ENCODE peak calls at places on chromosome 22, in four cellular contexts. G is HepG2, H is Panc1, N is K562. U is an unnamed sample.

GRCh38 chr22:22682196-22682595 is 37.8 kb downstream of the GGTLC2 start:
- DNase-seq in G (no peak), H (no peak), N (no peak), U (no peak)

GRCh38 chr22:34736081-34736480 is 329.9 kb upstream of the ISX start:
- DNase-seq in G (no peak), H (no peak), N (no peak), U (no peak)

GRCh38 chr22:31509041-31509440 is 12.7 kb downstream of the SFI1 start:
- DNase-seq in G (no peak), H (no peak), N (no peak), U (no peak)

GRCh38 chr22:31075961-31076360 is 5.2 kb upstream of the SMTN start:
- DNase-seq in G (no peak), H (no peak), N (no peak), U (no peak)

GRCh38 chr22:50306753-50307749 is at the start of gene PLXNB2:
- DNase-seq in G (peak; percentile 68), H (no peak), N (peak; percentile 83), U (peak; percentile 56)

GRCh38 chr22:48198489-48199459 is 1436.3 kb downstream of the TBC1D22A start:
- DNase-seq in G (no peak), H (no peak), N (no peak), U (no peak)

GRCh38 chr22:37906364-37907008 is 389 bp downstream of the MICALL1 start:
- DNase-seq in G (no peak), H (no peak), N (peak; percentile 74), U (no peak)

GRCh38 chr22:24819941-24820461 is 14.0 kb downstream of the SGSM1 start:
- DNase-seq in G (no peak), H (no peak), N (no peak), U (no peak)

GRCh38 chr22:48464246-48464645 is 1363.4 kb downstream of the BRD1 start:
- DNase-seq in G (no peak), H (no peak), N (no peak), U (no peak)

GRCh38 chr22:32329202-32329645 is 28.4 kb upstream of the RFPL3 start:
- DNase-seq in G (no peak), H (no peak), N (no peak), U (no peak)

GRCh38 chr22:35600466-35600865 is 16.7 kb downstream of the MB start:
- DNase-seq in G (no peak), H (no peak), N (no peak), U (no peak)

GRCh38 chr22:22348127-22348814 is 103.7 kb downstream of the VPREB1 start:
- DNase-seq in G (peak; percentile 45), H (no peak), N (no peak), U (peak; percentile 26)

GRCh38 chr22:27242917-27243589 is 558.5 kb downstream of the MN1 start:
- DNase-seq in G (no peak), H (no peak), N (no peak), U (no peak)

GRCh38 chr22:47914481-47915097 is 1152.1 kb downstream of the TBC1D22A start:
- DNase-seq in G (no peak), H (no peak), N (peak; percentile 6), U (no peak)

GRCh38 chr22:36452473-36453265 is 28.8 kb downstream of the TXN2 start:
- DNase-seq in G (no peak), H (no peak), N (no peak), U (no peak)

GRCh38 chr22:41021039-41021654 is 70.0 kb downstream of the RBX1 start:
- DNase-seq in G (no peak), H (no peak), N (no peak), U (no peak)

GRCh38 chr22:50527921-50528681 is 1.7 kb downstream of the TYMP start:
- DNase-seq in G (no peak), H (no peak), N (no peak), U (no peak)

GRCh38 chr22:19737846-19738663 is 14.7 kb downstream of the GP1BB start:
- DNase-seq in G (no peak), H (no peak), N (no peak), U (no peak)

GRCh38 chr22:26168199-26168915 is 905 bp upstream of the SEZ6L start:
- DNase-seq in G (no peak), H (no peak), N (no peak), U (no peak)

GRCh38 chr22:49735411-49736311 is 92.0 kb downstream of the BRD1 start:
- DNase-seq in G (no peak), H (no peak), N (peak; percentile 69), U (no peak)

GRCh38 chr22:25070870-25071465 is 118.5 kb downstream of the KIAA1671 start:
- DNase-seq in G (no peak), H (no peak), N (no peak), U (no peak)

GRCh38 chr22:37145415-37146385 is 4.0 kb downstream of the IL2RB start:
- DNase-seq in G (no peak), H (no peak), N (no peak), U (no peak)

GRCh38 chr22:19814428-19814827 is 40.2 kb downstream of the GNB1L start:
- DNase-seq in G (no peak), H (no peak), N (no peak), U (no peak)

GRCh38 chr22:20090730-20091240 is 10.7 kb downstream of the DGCR8 start:
- DNase-seq in G (no peak), H (no peak), N (no peak), U (no peak)

GRCh38 chr22:37951305-37951704 is 2.1 kb downstream of the C22orf23 start:
- DNase-seq in G (peak; percentile 47), H (no peak), N (no peak), U (no peak)

GRCh38 chr22:44783091-44783490 is 30.7 kb downstream of the ARHGAP8 start:
- DNase-seq in G (no peak), H (no peak), N (no peak), U (no peak)

GRCh38 chr22:44780876-44781275 is 28.5 kb downstream of the ARHGAP8 start:
- DNase-seq in G (no peak), H (no peak), N (no peak), U (no peak)

GRCh38 chr22:44786136-44786535 is 33.8 kb downstream of the ARHGAP8 start:
- DNase-seq in G (no peak), H (no peak), N (no peak), U (no peak)

GRCh38 chr22:44782286-44782830 is 30.0 kb downstream of the ARHGAP8 start:
- DNase-seq in G (no peak), H (no peak), N (no peak), U (no peak)

DNA sequence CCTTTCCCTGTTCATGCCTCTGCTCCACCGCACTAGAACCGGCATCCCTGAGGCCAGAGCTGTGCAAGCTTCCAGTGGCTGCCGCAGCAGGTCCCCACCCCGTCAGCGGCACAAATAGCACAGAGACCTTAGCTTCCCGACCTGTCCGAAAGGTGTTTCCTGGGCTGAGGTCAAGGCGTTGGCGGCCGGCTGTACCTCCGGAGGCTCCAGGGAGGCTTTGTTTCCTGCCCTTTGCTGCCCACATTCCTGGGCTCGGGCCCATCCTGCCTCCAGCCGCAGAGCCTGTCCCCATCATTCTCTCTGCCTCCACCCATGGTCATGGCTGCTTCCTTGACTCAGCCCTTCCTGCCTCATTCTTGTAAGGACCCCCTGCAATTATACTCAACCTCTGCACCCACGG is 31.2 kb downstream of the ARHGAP8 start:
- DNase-seq in G (no peak), H (no peak), N (no peak), U (no peak)
- TF ChIP-seq TCF7L2 in G (no peak), H (no peak), N (no peak), U (no peak)

GRCh38 chr22:29457730-29458129 is 19.3 kb downstream of the RFPL1 start:
- DNase-seq in G (peak; percentile 37), H (no peak), N (peak; percentile 69), U (peak; percentile 70)
- H3K4me3 ChIP-seq in G (no peak overlapping the region), H (no peak overlapping the region), N (no peak overlapping the region), U (no peak overlapping the region)

GRCh38 chr22:42180349-42180842 is 49.8 kb upstream of the CYP2D6 start:
- DNase-seq in G (no peak), H (no peak), N (peak; percentile 77), U (no peak)
- TF ChIP-seq TCF7L2 in G (no peak), H (no peak), N (no peak), U (no peak)

GRCh38 chr22:43299736-43300135 is 43.4 kb downstream of the SCUBE1 start:
- DNase-seq in G (no peak), H (no peak), N (no peak), U (no peak)
- H3K4me3 ChIP-seq in G (no peak overlapping the region), H (no peak overlapping the region), N (no peak overlapping the region), U (no peak overlapping the region)

U was measured in HCT116.